ENCODE peak calls at places on chromosomes 4 and X, in eight cellular contexts. O is CD4-positive, alpha-beta T cell; I is choroid plexus epithelial cell; U is AG09309; R is caudate nucleus; M is tibial artery; Z is activated effector memory CD4-positive, alpha-beta T cell treated with Interleukin-2 at 50 U/mL for 16 hours; A is AG04450. V is an unnamed sample.

GRCh38 chrX:140860718-140861117 is 141.7 kb upstream of the SPANXB1 start:
- DNase-seq in O (no peak), I (no peak), U (no peak), R (no peak), M (no peak), Z (no peak), A (no peak), V (no peak)

GRCh38 chr4:112099701-112100289 is 45.5 kb upstream of the FAM241A start:
- DNase-seq in O (no peak), I (peak; percentile 83), U (peak; percentile 31), R (no peak), M (no peak), Z (no peak), A (peak; percentile 42), V (no peak)

GRCh38 chr4:7132249-7132648 is 60.1 kb upstream of the SORCS2 start:
- DNase-seq in O (no peak), I (no peak), U (no peak), R (no peak), M (no peak), Z (no peak), A (no peak), V (no peak)

GRCh38 chr4:152259866-152260265 is 276.0 kb downstream of the FBXW7 start:
- DNase-seq in O (no peak), I (peak; percentile 30), U (peak; percentile 70), R (no peak), M (no peak), Z (no peak), A (no peak), V (no peak)

GRCh38 chr4:62093735-62094134 is 893.6 kb downstream of the ADGRL3 start:
- DNase-seq in O (no peak), I (no peak), U (no peak), R (no peak), M (no peak), Z (no peak), A (no peak), V (no peak)

GRCh38 chrX:13007519-13008188 is 32.7 kb downstream of the TMSB4X start:
- DNase-seq in O (no peak), I (no peak), U (no peak), R (no peak), M (no peak), Z (no peak), A (no peak), V (no peak)

GRCh38 chr4:87965501-87965975 is 10.0 kb upstream of the SPP1 start:
- DNase-seq in O (no peak), I (no peak), U (no peak), R (no peak), M (no peak), Z (no peak), A (no peak), V (no peak)

GRCh38 chrX:128365523-128365922 is 313.3 kb upstream of the ACTRT1 start:
- DNase-seq in O (no peak), I (no peak), U (no peak), R (no peak), M (no peak), Z (no peak), A (no peak), V (no peak)

GRCh38 chrX:103061486-103061885 is 2.5 kb downstream of the BEX1 start:
- DNase-seq in O (no peak), I (no peak), U (no peak), R (no peak), M (no peak), Z (no peak), A (no peak), V (no peak)

GRCh38 chr4:174563399-174563798 is 41.1 kb upstream of the HPGD start:
- DNase-seq in O (no peak), I (no peak), U (no peak), R (no peak), M (no peak), Z (no peak), A (no peak), V (no peak)

GRCh38 chrX:134933248-134933647 is 57.5 kb upstream of the SMIM10 start:
- DNase-seq in O (no peak), I (no peak), U (no peak), R (no peak), M (no peak), Z (no peak), A (no peak), V (no peak)

GRCh38 chr4:156774422-156774821 is 197.2 kb downstream of the PDGFC start:
- DNase-seq in O (no peak), I (peak; percentile 95), U (peak; percentile 86), R (no peak), M (no peak), Z (no peak), A (peak; percentile 82), V (no peak)

GRCh38 chr4:140116442-140117104 is 37.4 kb downstream of the MAML3 start:
- DNase-seq in O (no peak), I (no peak), U (no peak), R (no peak), M (no peak), Z (no peak), A (no peak), V (no peak)

GRCh38 chr4:188218392-188218791 is 79.2 kb downstream of the TRIML1 start:
- DNase-seq in O (no peak), I (no peak), U (no peak), R (no peak), M (no peak), Z (no peak), A (no peak), V (no peak)

GRCh38 chrX:40855411-40855810 is 120.1 kb upstream of the MED14 start:
- DNase-seq in O (no peak), I (no peak), U (peak; percentile 49), R (no peak), M (no peak), Z (no peak), A (no peak), V (no peak)

GRCh38 chr4:100372432-100372831 is 145.4 kb downstream of the EMCN start:
- DNase-seq in O (no peak), I (peak; percentile 58), U (no peak), R (no peak), M (no peak), Z (no peak), A (no peak), V (no peak)

GRCh38 chr4:38867478-38868054 is at the start of gene FAM114A1:
- DNase-seq in O (no peak), I (peak; percentile 80), U (no peak), R (peak; percentile 54), M (peak; percentile 92), Z (no peak), A (no peak), V (peak; percentile 90)

GRCh38 chr4:58360354-58361133 is 1250.4 kb upstream of the IGFBP7 start:
- DNase-seq in O (no peak), I (no peak), U (no peak), R (no peak), M (peak; percentile 41), Z (no peak), A (no peak), V (no peak)

GRCh38 chr4:168880811-168881595 is 129.1 kb downstream of the CBR4 start:
- DNase-seq in O (no peak), I (no peak), U (no peak), R (no peak), M (no peak), Z (no peak), A (no peak), V (no peak)

GRCh38 chrX:44183329-44183728 is 160.1 kb downstream of the EFHC2 start:
- DNase-seq in O (no peak), I (no peak), U (no peak), R (no peak), M (no peak), Z (no peak), A (no peak), V (no peak)

GRCh38 chr4:42628740-42629139 is 28.2 kb downstream of the ATP8A1 start:
- DNase-seq in O (no peak), I (no peak), U (no peak), R (no peak), M (no peak), Z (no peak), A (no peak), V (no peak)

GRCh38 chrX:118666521-118666920 is 60.9 kb upstream of the IL13RA1 start:
- DNase-seq in O (no peak), I (peak; percentile 33), U (no peak), R (no peak), M (no peak), Z (no peak), A (no peak), V (no peak)

GRCh38 chr4:2353222-2354107 is 65.0 kb downstream of the ZFYVE28 start:
- DNase-seq in O (no peak), I (no peak), U (no peak), R (no peak), M (peak; percentile 55), Z (no peak), A (no peak), V (peak; percentile 70)

GRCh38 chr4:177528620-177529019 is 86.4 kb upstream of the AGA start:
- DNase-seq in O (no peak), I (no peak), U (no peak), R (no peak), M (no peak), Z (no peak), A (no peak), V (no peak)

GRCh38 chr4:51840791-51841190 is 2.2 kb upstream of the DCUN1D4 start:
- DNase-seq in O (no peak), I (peak; percentile 39), U (no peak), R (no peak), M (no peak), Z (no peak), A (no peak), V (no peak)

GRCh38 chr4:89142691-89143669 is 31.6 kb downstream of the TIGD2 start:
- DNase-seq in O (no peak), I (no peak), U (no peak), R (no peak), M (no peak), Z (no peak), A (no peak), V (no peak)

GRCh38 chr4:150828159-150828558 is 186.9 kb downstream of the LRBA start:
- DNase-seq in O (peak; percentile 17), I (no peak), U (no peak), R (no peak), M (no peak), Z (peak; percentile 34), A (no peak), V (no peak)